ENCODE peak calls at places on chromosome 13, in ten cellular contexts. T is heart left ventricle, B is ovary, I is stomach, J is right lobe of liver, W is body of pancreas, A is adrenal gland, Q is esophagus squamous epithelium, U is IMR-90, E is A549. Y is an unnamed sample.

GRCh38 chr13:37429976-37430375 is 168.6 kb downstream of the POSTN start:
- DNase-seq in B (no peak), I (no peak), E (no peak), Q (no peak), U (peak; percentile 98), W (no peak), J (no peak), A (no peak), T (no peak), Y (no peak)

GRCh38 chr13:37662624-37663023 is 64.1 kb upstream of the POSTN start:
- DNase-seq in B (no peak), W (no peak), J (no peak), U (no peak), E (no peak), A (no peak), Q (no peak), I (no peak), T (no peak), Y (no peak)

GRCh38 chr13:93144031-93144430 is 82.6 kb upstream of the GPC6 start:
- DNase-seq in W (no peak), A (no peak), I (no peak), Q (no peak), U (no peak), J (no peak), B (no peak), E (no peak), T (no peak), Y (no peak)

GRCh38 chr13:90518398-90518797 is 829.1 kb upstream of the MIR17HG start:
- DNase-seq in T (no peak), B (no peak), Q (no peak), A (no peak), U (no peak), I (no peak), E (no peak), J (no peak), W (no peak), Y (no peak)

GRCh38 chr13:44249439-44249838 is 124.2 kb upstream of the SERP2 start:
- DNase-seq in E (no peak), U (peak; percentile 77), Q (no peak), W (peak; percentile 55), I (no peak), T (peak; percentile 41), B (peak; percentile 57), J (no peak), A (no peak), Y (peak; percentile 25)

GRCh38 chr13:96636310-96636709 is 358.0 kb downstream of the OXGR1 start:
- DNase-seq in A (no peak), B (no peak), I (no peak), U (no peak), T (no peak), J (no peak), E (no peak), Q (no peak), W (peak; percentile 14), Y (no peak)

GRCh38 chr13:91058066-91058465 is 289.4 kb upstream of the MIR17HG start:
- DNase-seq in E (no peak), U (no peak), I (no peak), A (no peak), B (no peak), T (no peak), Q (no peak), J (no peak), W (no peak), Y (no peak)

GRCh38 chr13:35165205-35165604 is 223.1 kb downstream of the NBEA start:
- DNase-seq in T (no peak), J (no peak), I (no peak), A (no peak), W (no peak), U (no peak), Q (no peak), E (no peak), B (no peak), Y (no peak)

GRCh38 chr13:49580980-49581680 is 4.2 kb downstream of the RCBTB1 start:
- DNase-seq in B (no peak), T (no peak), W (no peak), Q (no peak), J (no peak), E (no peak), A (no peak), I (no peak), U (no peak), Y (no peak)

GRCh38 chr13:49587311-49587847 is 2.0 kb upstream of the RCBTB1 start:
- DNase-seq in U (peak; percentile 67), B (no peak), A (no peak), I (no peak), Q (no peak), E (no peak), J (no peak), T (no peak), W (no peak), Y (no peak)

GRCh38 chr13:49584771-49585182 is 581 bp downstream of the RCBTB1 start:
- DNase-seq in Q (no peak), J (no peak), E (no peak), W (peak; percentile 9), A (no peak), I (no peak), U (peak; percentile 6), B (no peak), T (no peak), Y (peak; percentile 50)

GRCh38 chr13:49586717-49587116 is 1.4 kb upstream of the RCBTB1 start:
- DNase-seq in J (no peak), U (no peak), Q (no peak), T (no peak), I (no peak), W (no peak), E (no peak), B (no peak), A (no peak), Y (no peak)

DNA sequence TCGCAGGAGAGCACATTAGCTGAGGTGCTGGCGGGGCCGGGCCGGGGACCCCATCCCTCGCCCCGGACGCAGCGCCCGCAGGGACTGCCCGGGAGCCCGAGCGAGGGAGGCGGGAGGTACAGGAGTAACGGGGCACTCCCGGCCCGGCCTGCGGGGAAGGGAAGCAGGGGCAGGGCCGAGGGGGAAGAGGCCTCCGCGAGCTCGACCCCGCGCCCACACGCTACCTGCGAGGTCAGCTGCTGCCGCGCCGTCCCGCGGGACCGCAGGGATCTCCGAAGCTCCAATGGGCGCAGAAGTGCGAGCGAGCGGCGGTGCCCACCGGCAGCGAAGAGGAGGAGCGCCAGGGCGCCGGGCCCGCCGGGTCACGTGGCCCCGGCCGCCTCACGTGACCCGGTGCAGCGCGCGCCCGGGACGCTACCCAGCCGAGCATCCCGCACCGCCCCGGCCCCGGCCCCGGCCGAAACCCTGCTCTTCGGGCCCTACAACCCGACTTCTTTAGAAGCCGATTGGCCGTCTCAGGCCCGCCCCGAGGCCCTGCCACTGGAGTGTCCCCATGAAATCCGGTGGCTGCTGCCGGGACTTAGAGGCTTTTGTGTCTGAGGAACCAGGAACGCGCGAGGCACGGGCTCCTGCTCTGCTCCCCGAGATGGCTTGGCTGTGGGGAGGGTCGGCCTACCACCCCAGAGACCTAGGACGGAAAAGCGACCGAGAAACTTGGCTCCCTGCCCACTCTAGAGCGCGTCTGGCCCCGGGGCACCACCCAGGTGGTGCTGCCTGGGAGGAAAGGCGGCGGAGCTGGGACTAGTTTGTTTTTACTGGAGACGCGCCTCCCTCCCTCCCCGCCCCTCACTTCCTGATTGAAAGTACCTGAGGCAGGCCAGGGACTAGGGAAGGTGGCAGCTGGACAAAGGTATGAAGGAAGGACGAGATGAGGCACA is at the start of gene RCBTB1:
- DNase-seq in Q (no peak), B (peak; percentile 72), U (peak; percentile 45), T (peak; percentile 67), A (peak; percentile 63), J (peak; percentile 75), E (peak; percentile 69), W (peak; percentile 84), I (peak; percentile 77), Y (peak; percentile 87)
- TF ChIP-seq POLR2A in Q (peak; percentile 57), B (no peak), U (no peak), T (no peak), A (peak; percentile 12), J (peak; percentile 40), E (peak; percentile 61), W (peak; percentile 70), I (no peak), Y (peak; percentile 30)

GRCh38 chr13:33286143-33286542 is 588 bp upstream of the STARD13 start:
- DNase-seq in U (no peak), I (no peak), Q (no peak), J (no peak), W (no peak), A (peak; percentile 35), T (no peak), B (no peak), E (no peak), Y (peak; percentile 53)

GRCh38 chr13:33284916-33285315 is 639 bp downstream of the STARD13 start:
- DNase-seq in A (no peak), Q (no peak), J (no peak), E (no peak), U (no peak), W (no peak), I (no peak), B (no peak), T (no peak), Y (no peak)

GRCh38 chr13:33284016-33284415 is 1.5 kb downstream of the STARD13 start:
- DNase-seq in U (peak; percentile 65), I (no peak), Q (no peak), W (no peak), J (no peak), E (no peak), T (no peak), B (no peak), A (no peak), Y (no peak)

GRCh38 chr13:33287142-33287882 is 1.8 kb upstream of the STARD13 start:
- DNase-seq in Q (no peak), U (no peak), A (no peak), E (no peak), W (no peak), T (no peak), B (no peak), J (no peak), I (no peak), Y (no peak)

DNA sequence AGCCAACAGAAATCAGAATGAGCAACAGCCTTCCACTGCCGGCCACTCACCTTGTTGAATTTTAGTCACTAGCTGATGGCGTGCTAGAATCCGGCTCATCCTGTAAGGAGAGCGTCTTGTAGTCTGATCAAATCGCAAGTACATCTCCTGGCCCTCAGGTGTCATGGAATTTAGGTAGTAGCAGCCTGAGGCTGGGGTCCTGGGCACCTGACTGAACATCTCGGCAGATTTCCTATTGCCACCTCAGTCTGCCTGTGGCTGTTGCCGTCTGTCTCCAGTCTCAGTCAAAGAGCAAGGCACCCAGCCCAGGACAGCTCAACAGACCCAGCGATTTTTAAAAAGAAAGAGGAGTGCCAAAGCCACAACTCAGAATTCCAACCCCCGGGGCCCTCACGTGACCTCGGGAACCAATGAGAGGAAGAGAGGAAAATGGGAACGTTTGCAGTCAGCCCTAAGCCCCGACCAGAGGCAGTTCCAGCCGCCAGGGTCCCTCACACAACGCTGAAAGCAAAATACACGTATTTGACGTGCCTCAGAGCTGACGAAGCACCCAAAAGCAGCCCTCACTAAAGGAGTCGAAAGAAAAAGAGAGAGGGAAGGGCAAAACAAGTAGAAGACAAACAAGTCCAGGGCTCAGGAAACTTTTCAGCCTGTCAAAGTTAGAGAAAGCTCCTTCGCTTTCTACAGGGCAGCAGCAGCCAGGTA is at the start of gene STARD13:
- DNase-seq in T (peak; percentile 95), U (peak; percentile 98), J (peak; percentile 91), W (peak; percentile 94), I (peak; percentile 92), Q (peak; percentile 20), E (peak; percentile 78), A (peak; percentile 97), B (peak; percentile 92), Y (peak; percentile 97)
- TF ChIP-seq POLR2A in T (no peak), U (peak; percentile 99), J (peak; percentile 98), W (peak; percentile 96), I (no peak), Q (peak; percentile 82), E (no peak), A (peak; percentile 89), B (peak; percentile 77), Y (peak; percentile 96)

GRCh38 chr13:21060063-21060826 is 1.1 kb downstream of the LATS2 start:
- DNase-seq in Q (no peak), W (peak; percentile 37), A (peak; percentile 57), T (peak; percentile 56), B (peak; percentile 65), J (peak; percentile 79), I (peak; percentile 52), U (peak; percentile 51), E (no peak), Y (peak; percentile 66)
- TF ChIP-seq POLR2A in Q (peak; percentile 39), W (peak; percentile 52), A (peak; percentile 52), T (no peak), B (peak; percentile 36), J (peak; percentile 44), I (no peak), U (no peak), E (no peak), Y (no peak)

GRCh38 chr13:66829803-66830202 is 400.3 kb downstream of the PCDH9 start:
- DNase-seq in A (no peak), Q (no peak), W (no peak), U (no peak), I (no peak), T (no peak), J (no peak), E (no peak), B (no peak), Y (no peak)
- TF ChIP-seq POLR2A in A (no peak), Q (no peak), W (no peak), U (no peak), I (no peak), T (no peak), J (no peak), E (no peak), B (no peak), Y (no peak)